ENCODE peak calls at places on chromosomes 11 and 22, in four cellular contexts. O is psoas muscle, K is heart left ventricle, T is neural progenitor cell. Z is an unnamed sample.

GRCh38 chr11:128908391-128909246 is 17.5 kb downstream of the KCNJ5 start:
- DNase-seq in O (peak), T (no peak), K (peak), Z (peak)

GRCh38 chr22:20324139-20324516 is 4.3 kb upstream of the DGCR6L start:
- DNase-seq in K (no peak), T (peak), O (no peak), Z (no peak)

GRCh38 chr11:28632338-28632737 is 524.1 kb downstream of the METTL15 start:
- DNase-seq in K (no peak), T (no peak), O (no peak), Z (no peak)

GRCh38 chr22:46569848-46570695 is 32.7 kb upstream of the CELSR1 start:
- DNase-seq in K (no peak), T (peak), O (peak), Z (no peak)

GRCh38 chr11:32088117-32088941 is 2.5 kb upstream of the RCN1 start:
- DNase-seq in T (no peak), O (no peak), K (peak), Z (no peak)

GRCh38 chr11:47538741-47539575 is 14.0 kb downstream of the CELF1 start:
- DNase-seq in O (no peak), T (peak), K (no peak), Z (no peak)

GRCh38 chr11:106603971-106604370 is 414.3 kb downstream of the GUCY1A2 start:
- DNase-seq in K (no peak), T (no peak), O (no peak), Z (no peak)

GRCh38 chr11:93585758-93586157 is 42.6 kb upstream of the SMCO4 start:
- DNase-seq in T (peak), K (no peak), O (peak), Z (no peak)

GRCh38 chr22:32020117-32020516 is 22.9 kb upstream of the SLC5A1 start:
- DNase-seq in O (no peak), K (no peak), T (no peak), Z (no peak)

GRCh38 chr11:1078191-1078601 is 3.5 kb downstream of the MUC2 start:
- DNase-seq in K (no peak), T (peak), O (peak), Z (peak)

GRCh38 chr11:124424384-124424921 is at the start of gene OR8B4:
- DNase-seq in K (no peak), O (no peak), T (no peak), Z (no peak)

GRCh38 chr22:46340676-46341075 is 5.2 kb downstream of the TRMU start:
- DNase-seq in K (no peak), O (peak), T (no peak), Z (peak)

GRCh38 chr22:35301370-35301874 is 1.7 kb downstream of the TOM1 start:
- DNase-seq in T (no peak), K (no peak), O (peak), Z (peak)

GRCh38 chr22:41001722-41002122 is 50.5 kb downstream of the RBX1 start:
- DNase-seq in O (no peak), T (no peak), K (no peak), Z (no peak)

GRCh38 chr11:66126808-66127555 is 56.9 kb downstream of the PACS1 start:
- DNase-seq in O (peak), T (no peak), K (peak), Z (peak)

GRCh38 chr11:120184946-120185677 is 25.7 kb upstream of the OAF start:
- DNase-seq in O (peak), T (no peak), K (peak), Z (no peak)

GRCh38 chr11:2583605-2583958 is 116.2 kb downstream of the KCNQ1OT1 start:
- DNase-seq in K (no peak), O (no peak), T (no peak), Z (peak)

GRCh38 chr22:26590525-26590858 is 560 bp upstream of the TPST2 start:
- DNase-seq in T (no peak), K (no peak), O (no peak), Z (no peak)

GRCh38 chr11:127919206-127920000 is 668.0 kb downstream of the ETS1 start:
- DNase-seq in T (no peak), O (no peak), K (no peak), Z (no peak)

DNA sequence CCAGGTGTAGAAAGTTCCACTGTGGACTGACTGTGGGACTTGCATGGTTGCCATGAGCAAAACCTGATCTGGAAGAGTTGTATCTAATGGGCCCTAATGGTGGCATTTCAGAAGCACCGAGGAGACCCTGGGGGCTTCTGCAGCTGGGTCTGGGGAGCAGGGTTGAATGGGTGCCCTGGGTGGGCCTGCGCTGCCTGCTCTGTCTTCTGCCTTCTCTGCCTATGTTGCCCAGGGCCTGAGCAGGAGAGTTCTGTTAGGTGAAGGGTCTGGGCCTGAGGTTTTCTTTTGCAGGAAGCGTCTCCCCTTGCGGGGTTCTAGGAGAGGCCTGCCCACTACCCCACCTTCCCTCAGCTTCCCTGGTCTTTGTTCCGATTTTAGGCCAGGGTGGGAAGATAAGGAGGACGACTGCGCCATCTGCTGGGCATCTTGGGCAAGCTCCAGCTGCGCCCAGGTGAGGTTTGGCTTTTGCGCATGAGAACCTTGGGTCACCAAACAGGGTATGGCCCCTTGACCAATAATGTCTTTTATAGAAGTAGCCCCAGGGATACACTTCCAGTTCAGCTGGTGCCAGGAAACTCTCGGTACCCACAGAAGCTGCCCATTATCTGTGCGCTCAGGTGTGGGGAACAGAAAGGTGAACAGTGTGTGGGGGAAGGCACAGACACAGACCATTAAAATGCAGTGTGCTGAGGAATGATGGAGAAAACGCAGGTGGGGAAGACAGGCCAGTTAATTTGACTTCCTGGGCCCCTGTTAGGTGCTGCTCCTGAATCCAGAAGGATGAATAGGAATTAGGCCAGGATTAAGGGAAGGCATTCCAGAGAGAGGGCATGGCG is 23.2 kb downstream of the COMMD9 start:
- DNase-seq in O (peak), T (peak), K (peak), Z (no peak)
- TF ChIP-seq CTCF in O (peak), T (peak), K (peak), Z (peak)

DNA sequence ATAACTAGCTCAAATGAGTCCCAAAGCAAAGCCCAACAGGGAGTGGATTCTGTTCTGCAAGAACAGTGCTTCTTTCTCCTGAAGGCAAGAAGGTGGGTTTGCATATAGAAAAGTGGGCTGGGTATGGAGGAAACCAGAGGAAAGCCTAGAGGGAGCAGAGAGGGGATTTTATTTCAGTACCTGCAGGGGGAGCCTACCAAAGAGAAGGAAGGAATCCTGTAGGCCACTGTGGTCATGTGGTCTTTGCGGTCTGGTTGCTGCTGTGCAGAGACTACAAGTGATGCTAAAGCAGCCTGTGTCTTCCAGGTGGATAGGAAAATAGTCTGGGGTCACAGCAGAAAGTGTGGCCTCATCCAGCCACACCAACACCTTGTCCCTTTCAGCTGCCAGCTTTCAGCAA is 33.2 kb upstream of the ZBTB16 start:
- DNase-seq in K (no peak), T (peak), O (no peak), Z (no peak)
- TF ChIP-seq CTCF in K (no peak), T (peak), O (no peak), Z (no peak)

GRCh38 chr11:13114566-13115465 is 105.7 kb downstream of the RASSF10 start:
- DNase-seq in O (no peak), T (peak), K (no peak), Z (no peak)
- TF ChIP-seq CTCF in O (no peak), T (peak), K (no peak), Z (no peak)

DNA sequence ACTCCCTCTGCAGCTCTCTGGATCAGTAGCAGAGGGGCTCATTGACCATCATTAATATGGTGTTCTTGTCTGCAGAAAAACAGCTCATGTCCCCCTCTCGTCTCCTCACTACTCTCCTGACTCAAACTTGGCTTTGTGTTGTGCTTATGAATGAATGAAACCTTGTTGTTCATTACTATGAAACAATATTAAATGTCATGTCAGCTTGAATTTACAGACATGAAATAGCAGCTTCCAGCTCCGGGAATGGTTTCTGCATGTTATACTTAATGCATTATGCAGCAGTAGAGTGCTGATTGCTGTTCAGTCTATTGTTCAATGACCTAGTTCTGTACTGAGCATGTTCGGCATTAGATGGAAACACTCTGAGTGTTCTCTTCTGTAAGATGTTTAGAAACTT is 340.6 kb downstream of the SOX6 start:
- DNase-seq in T (no peak), O (no peak), K (no peak), Z (no peak)
- TF ChIP-seq CTCF in T (no peak), O (no peak), K (no peak), Z (no peak)

GRCh38 chr11:12085371-12086251 is 24.8 kb upstream of the MICAL2 start:
- DNase-seq in O (no peak), K (no peak), T (no peak), Z (no peak)

GRCh38 chr11:12084191-12084717 is 26.1 kb upstream of the MICAL2 start:
- DNase-seq in O (no peak), K (no peak), T (no peak), Z (no peak)

GRCh38 chr11:12086271-12087074 is 23.9 kb upstream of the MICAL2 start:
- DNase-seq in O (peak), K (peak), T (no peak), Z (no peak)

GRCh38 chr11:12079726-12080556 is 30.4 kb upstream of the MICAL2 start:
- DNase-seq in K (peak), O (peak), T (no peak), Z (no peak)

DNA sequence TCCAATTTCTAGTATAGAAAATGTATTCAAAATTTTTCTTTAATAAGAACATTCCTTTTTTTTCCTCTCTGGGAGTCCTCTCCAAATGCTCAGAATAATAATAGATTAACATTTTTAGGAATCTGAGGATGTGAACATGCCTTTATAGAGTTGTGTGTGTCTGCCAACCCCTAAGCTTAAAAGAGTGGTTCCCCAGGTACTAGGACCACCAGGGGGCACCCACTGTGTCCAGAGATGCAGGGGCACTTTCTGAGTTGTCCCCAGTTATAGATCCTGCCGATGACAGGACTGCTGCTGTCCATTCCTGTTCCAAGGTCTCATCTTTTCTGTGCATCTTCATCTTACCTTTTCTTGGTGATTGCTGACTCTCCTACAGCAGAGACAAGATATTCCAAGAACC is 27.0 kb upstream of the MICAL2 start:
- DNase-seq in O (no peak), T (no peak), K (no peak), Z (no peak)
- TF ChIP-seq CTCF in O (no peak), T (peak), K (no peak), Z (no peak)

DNA sequence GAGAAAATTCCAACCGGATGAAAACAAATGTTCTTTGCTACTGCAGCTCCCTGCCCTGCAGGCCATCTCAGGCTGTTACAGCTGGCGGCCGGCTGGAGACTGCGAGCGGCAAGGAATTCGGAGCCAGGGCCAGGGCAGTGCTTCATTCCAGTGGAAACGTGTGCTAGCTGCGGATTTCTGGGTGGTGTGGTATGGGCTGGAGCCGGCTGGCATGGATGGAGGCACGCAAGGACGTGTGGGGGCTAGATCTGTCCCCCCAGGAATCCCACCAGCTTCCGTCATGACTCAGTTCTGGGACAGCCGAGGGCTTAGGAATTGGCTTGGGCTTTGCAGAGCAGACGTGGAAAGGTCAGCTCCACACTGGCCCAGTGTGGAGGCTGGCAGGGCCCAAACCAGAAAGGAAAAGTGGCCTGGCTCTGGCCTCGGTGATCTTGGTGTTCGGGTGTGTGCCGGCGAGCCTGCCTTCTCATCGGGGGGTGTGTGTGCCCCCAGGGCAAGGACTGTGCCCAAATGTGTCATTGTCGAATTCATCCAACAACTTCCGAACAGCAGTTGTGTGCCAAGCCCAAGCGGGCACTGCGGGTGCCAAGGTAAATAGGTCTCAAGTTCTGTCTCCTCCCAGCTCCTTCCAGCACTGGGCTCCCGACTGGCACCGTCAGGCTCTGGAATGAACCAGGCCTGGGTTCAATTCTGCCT is 48.1 kb upstream of the SHISAL1 start:
- DNase-seq in T (peak), K (no peak), O (peak), Z (no peak)
- TF ChIP-seq CTCF in T (peak), K (no peak), O (peak), Z (no peak)

DNA sequence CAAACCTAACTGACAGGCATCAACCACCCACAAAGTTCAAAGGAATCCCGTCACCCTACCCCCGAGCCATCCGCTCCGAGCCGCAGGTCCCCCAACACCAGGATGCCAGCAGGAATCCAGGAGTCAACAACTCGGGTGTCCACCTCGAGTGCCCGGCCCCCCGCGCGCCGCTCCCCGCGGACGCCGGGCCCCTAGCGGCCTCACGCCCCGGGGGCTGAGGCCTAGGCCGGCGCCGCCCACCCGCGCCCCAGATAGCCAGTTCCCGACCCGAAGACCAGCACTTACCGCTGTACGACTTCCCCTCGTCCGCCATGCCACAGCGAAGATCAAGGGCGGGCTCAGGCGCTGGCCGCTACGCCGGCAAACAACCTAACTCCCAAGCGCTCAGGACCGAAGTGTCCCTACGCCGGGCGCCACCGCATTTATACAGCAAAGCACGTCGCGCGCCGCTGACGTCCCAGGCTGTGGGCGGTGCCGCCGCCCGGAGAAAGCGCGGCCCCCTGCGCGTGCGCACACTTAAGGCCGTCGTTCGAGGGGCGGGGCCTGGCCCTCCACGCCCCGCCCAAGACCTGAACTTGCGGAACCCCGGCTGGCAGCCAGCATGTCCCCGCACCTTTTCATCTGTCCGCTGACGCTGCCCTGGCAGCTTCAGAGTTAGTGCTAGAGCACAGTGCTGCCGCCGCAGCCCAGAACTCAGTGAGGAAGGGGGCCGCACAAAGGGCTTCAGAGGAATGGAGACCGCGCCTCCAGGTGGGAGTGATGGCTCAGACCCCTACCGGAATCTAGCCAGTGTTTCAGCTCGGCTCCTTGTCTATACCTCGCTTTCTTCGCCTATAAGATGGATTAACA is at the start of gene NXF1:
- DNase-seq in O (peak), T (peak), K (peak), Z (peak)
- TF ChIP-seq CTCF in O (no peak), T (peak), K (no peak), Z (no peak)